ENCODE peak calls at places on chromosomes 16 and 17, in seven cellular contexts. E is IMR-90, N is A549, S is H1, I is K562, W is GM12878, A is HepG2. Z is an unnamed sample.

GRCh38 chr17:16941643-16942042 is 30.3 kb downstream of the TNFRSF13B start:
- DNase-seq in W (no peak), E (peak), A (no peak), N (no peak), I (no peak), S (no peak), Z (no peak)

GRCh38 chr17:32861979-32862378 is 14.9 kb downstream of the MYO1D start:
- DNase-seq in E (no peak), N (no peak), W (no peak), I (no peak), S (no peak), A (no peak), Z (no peak)

GRCh38 chr16:19532601-19533000 is 8.9 kb downstream of the CCP110 start:
- DNase-seq in I (no peak), A (no peak), N (no peak), W (no peak), S (no peak), E (no peak), Z (no peak)

GRCh38 chr17:7405413-7405881 is 1.6 kb upstream of the TMEM256 start:
- DNase-seq in E (no peak), N (no peak), A (no peak), W (no peak), S (no peak), I (peak), Z (no peak)

GRCh38 chr16:23174622-23175021 is 7.9 kb upstream of the SCNN1G start:
- DNase-seq in E (peak), A (no peak), N (no peak), W (no peak), S (no peak), I (no peak), Z (no peak)

GRCh38 chr16:50828164-50828702 is 86.3 kb downstream of the CYLD start:
- DNase-seq in I (no peak), E (no peak), A (no peak), S (no peak), W (no peak), N (no peak), Z (no peak)

GRCh38 chr17:55641559-55642160 is 81.0 kb downstream of the TMEM100 start:
- DNase-seq in E (peak), W (no peak), S (peak), I (peak), N (peak), A (peak), Z (peak)

GRCh38 chr16:57608462-57609113 is 19.8 kb upstream of the ADGRG1 start:
- DNase-seq in W (no peak), A (no peak), E (no peak), N (no peak), I (no peak), S (no peak), Z (no peak)

GRCh38 chr17:73646409-73647305 is 2.4 kb upstream of the SDK2 start:
- DNase-seq in S (no peak), I (no peak), W (no peak), N (peak), A (peak), E (no peak), Z (no peak)

GRCh38 chr16:30416047-30416603 is 8.7 kb downstream of the ZNF771 start:
- DNase-seq in S (no peak), I (no peak), E (no peak), A (no peak), W (no peak), N (no peak), Z (no peak)

GRCh38 chr16:5024632-5025031 is 9.1 kb downstream of the NAGPA start:
- DNase-seq in A (no peak), N (peak), I (no peak), S (no peak), W (no peak), E (no peak), Z (peak)

GRCh38 chr17:77694391-77695363 is 263.8 kb upstream of the TNRC6C start:
- DNase-seq in I (no peak), W (no peak), N (no peak), E (no peak), S (no peak), A (no peak), Z (no peak)

GRCh38 chr17:73647767-73648542 is 3.7 kb upstream of the SDK2 start:
- DNase-seq in I (no peak), E (no peak), S (no peak), N (no peak), W (no peak), A (no peak), Z (no peak)

GRCh38 chr16:79082955-79083354 is 517.6 kb downstream of the MAF start:
- DNase-seq in I (no peak), E (no peak), W (no peak), N (no peak), S (no peak), A (no peak), Z (no peak)

GRCh38 chr16:17578921-17579876 is 108.4 kb upstream of the XYLT1 start:
- DNase-seq in N (peak), S (peak), E (peak), A (peak), I (peak), W (peak), Z (peak)

GRCh38 chr17:80659651-80660050 is 115.0 kb downstream of the RPTOR start:
- DNase-seq in S (no peak), A (no peak), E (no peak), I (no peak), N (no peak), W (no peak), Z (no peak)

GRCh38 chr17:35286120-35286781 is 43.4 kb downstream of the SLFN5 start:
- DNase-seq in E (peak), A (no peak), I (no peak), N (no peak), W (peak), S (no peak), Z (no peak)

GRCh38 chr16:23424292-23424958 is 28.6 kb downstream of the COG7 start:
- DNase-seq in E (peak), I (no peak), N (peak), S (no peak), W (no peak), A (no peak), Z (no peak)

GRCh38 chr16:86222541-86222940 is 287.8 kb upstream of the FOXF1 start:
- DNase-seq in E (peak), W (no peak), A (no peak), I (no peak), N (no peak), S (no peak), Z (no peak)

GRCh38 chr16:48960830-48961229 is 320.8 kb downstream of the CBLN1 start:
- DNase-seq in S (no peak), E (no peak), W (no peak), N (no peak), I (no peak), A (no peak), Z (no peak)

GRCh38 chr17:1109606-1110523 is 69.9 kb downstream of the ABR start:
- DNase-seq in A (peak), S (no peak), I (no peak), E (no peak), N (peak), W (no peak), Z (no peak)

GRCh38 chr16:397135-397661 is at the start of gene NME4:
- DNase-seq in S (no peak), A (no peak), W (no peak), E (no peak), I (peak), N (peak), Z (no peak)

GRCh38 chr16:1107731-1108130 is 11.7 kb upstream of the C1QTNF8 start:
- DNase-seq in A (no peak), N (no peak), S (no peak), E (no peak), I (no peak), W (no peak), Z (no peak)

GRCh38 chr17:53496356-53496755 is 326.4 kb upstream of the KIF2B start:
- DNase-seq in E (no peak), W (no peak), A (no peak), S (no peak), I (no peak), N (no peak), Z (no peak)

GRCh38 chr16:1486551-1487390 is 2.0 kb downstream of the PTX4 start:
- DNase-seq in W (no peak), E (no peak), N (no peak), A (no peak), I (no peak), S (no peak), Z (no peak)

GRCh38 chr17:33163827-33164555 is 129.1 kb downstream of the ASIC2 start:
- DNase-seq in A (no peak), S (no peak), N (no peak), E (no peak), W (no peak), I (no peak), Z (no peak)

GRCh38 chr17:73255671-73256181 is 6.0 kb downstream of the CPSF4L start:
- DNase-seq in S (peak), N (peak), A (no peak), W (no peak), I (peak), E (peak), Z (peak)

GRCh38 chr17:43026610-43027009 is 1.6 kb downstream of the RND2 start:
- DNase-seq in N (no peak), S (no peak), E (no peak), W (no peak), A (no peak), I (no peak), Z (no peak)

GRCh38 chr17:79919164-79919585 is 79.9 kb upstream of the CBX4 start:
- DNase-seq in S (no peak), A (no peak), W (no peak), N (peak), I (no peak), E (no peak), Z (no peak)

GRCh38 chr17:81921996-81922565 is 4.1 kb upstream of the SIRT7 start:
- DNase-seq in A (no peak), W (no peak), N (no peak), I (no peak), E (no peak), S (no peak), Z (no peak)

GRCh38 chr17:45265823-45266222 is 3.9 kb upstream of the SPATA32 start:
- DNase-seq in E (peak), A (no peak), I (no peak), N (peak), W (no peak), S (no peak), Z (no peak)

GRCh38 chr17:64520359-64520758 is 13.6 kb downstream of the CEP95 start:
- DNase-seq in I (no peak), N (no peak), S (no peak), A (no peak), W (no peak), E (no peak), Z (no peak)

GRCh38 chr16:3793161-3793576 is 75.8 kb upstream of the TRAP1 start:
- DNase-seq in A (no peak), E (no peak), S (no peak), N (peak), W (no peak), I (no peak), Z (no peak)

GRCh38 chr17:7440113-7440822 is 956 bp downstream of the FGF11 start:
- DNase-seq in I (peak), A (no peak), N (peak), S (no peak), E (no peak), W (no peak), Z (no peak)

GRCh38 chr17:30217746-30218245 is 17.7 kb downstream of the SLC6A4 start:
- DNase-seq in W (no peak), N (no peak), I (no peak), S (no peak), E (no peak), A (no peak), Z (no peak)

GRCh38 chr17:10702574-10702973 is 5.2 kb downstream of the ADPRM start:
- DNase-seq in N (no peak), E (peak), I (no peak), W (no peak), S (no peak), A (no peak), Z (no peak)

DNA sequence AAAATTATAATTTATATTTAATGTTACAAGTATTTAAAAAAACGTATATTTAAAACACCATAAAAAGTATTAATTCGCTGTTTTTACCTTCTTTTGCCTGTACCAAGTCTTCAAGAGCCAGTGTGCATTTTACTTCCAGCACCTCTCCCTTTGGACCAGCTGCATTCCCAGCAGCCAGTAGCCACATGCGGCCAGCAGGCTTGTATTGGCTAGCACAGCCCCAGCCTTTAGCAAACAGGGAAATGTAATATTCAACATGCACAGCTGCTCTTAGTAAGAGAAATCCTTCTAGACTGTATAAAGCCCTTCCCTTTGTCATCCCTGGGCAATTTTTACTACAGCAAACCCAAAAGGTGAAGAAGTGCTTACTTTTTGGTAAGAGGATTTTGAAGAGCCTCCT is 6.6 kb downstream of the DHODH start:
- DNase-seq in W (no peak), E (no peak), S (no peak), I (no peak), A (no peak), N (no peak), Z (no peak)
- TF ChIP-seq CEBPB in W (no peak), E (no peak), S (no peak), I (no peak), A (no peak), N (no peak), Z (no peak)

GRCh38 chr17:67531291-67531690 is 154.2 kb downstream of the PITPNC1 start:
- DNase-seq in S (no peak), E (no peak), N (no peak), W (no peak), I (no peak), A (no peak), Z (no peak)
- TF ChIP-seq CEBPB in S (no peak), E (no peak), N (no peak), W (no peak), I (no peak), A (no peak), Z (no peak)

DNA sequence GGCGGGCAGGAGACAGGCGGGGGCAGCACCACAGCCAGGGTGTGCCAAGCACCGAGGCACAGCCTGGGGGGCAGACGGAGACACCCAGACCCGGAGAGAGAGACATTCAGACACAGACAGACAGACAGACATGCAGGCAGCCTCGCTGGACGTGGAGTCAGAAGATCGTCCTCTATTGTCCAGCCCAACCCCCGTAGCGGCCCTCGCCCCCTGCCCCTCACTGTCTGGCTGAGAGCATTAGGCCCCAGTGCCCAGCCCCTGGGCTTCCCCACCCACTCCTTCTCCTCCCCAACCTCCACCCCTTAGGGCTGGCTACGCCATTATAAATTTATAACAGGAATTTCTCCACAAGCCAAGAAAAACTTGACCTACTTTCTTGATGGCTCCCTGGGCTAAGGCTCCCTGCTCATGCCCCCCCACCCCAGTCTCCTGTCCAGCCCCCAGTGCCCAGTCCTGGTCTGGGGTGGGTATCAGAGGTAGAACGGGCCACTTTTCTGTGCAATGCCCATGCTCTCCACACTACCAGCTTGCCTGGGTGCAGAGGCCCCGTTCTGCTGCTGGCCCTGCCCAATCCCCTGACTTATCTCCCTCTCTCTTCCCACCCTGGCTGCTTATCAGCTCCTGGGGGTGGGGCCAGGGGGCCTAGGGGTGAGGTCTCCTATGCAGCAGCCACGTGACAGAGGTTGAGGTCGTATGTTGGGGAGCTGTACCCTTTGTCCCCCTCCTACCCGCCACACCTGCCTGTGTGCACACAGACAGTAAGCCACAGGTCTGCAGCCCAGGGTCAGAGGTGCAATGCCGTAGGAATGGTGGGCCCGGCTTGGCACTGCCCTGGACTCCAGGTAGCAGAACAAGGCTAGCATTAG is 9.9 kb downstream of the THRA start:
- DNase-seq in S (no peak), I (peak), N (no peak), E (no peak), A (peak), W (no peak), Z (no peak)
- TF ChIP-seq CEBPB in S (no peak), I (no peak), N (no peak), E (no peak), A (no peak), W (no peak), Z (no peak)

GRCh38 chr17:83179811-83180210 is 100.4 kb downstream of the METRNL start:
- DNase-seq in I (no peak), A (no peak), S (no peak), E (no peak), N (no peak), W (no peak), Z (no peak)

GRCh38 chr17:83179378-83179777 is 100.0 kb downstream of the METRNL start:
- DNase-seq in N (no peak), E (no peak), S (no peak), I (no peak), A (no peak), W (no peak), Z (no peak)

GRCh38 chr17:83176956-83177583 is 97.7 kb downstream of the METRNL start:
- DNase-seq in I (no peak), A (no peak), E (no peak), N (no peak), S (no peak), W (no peak), Z (no peak)

GRCh38 chr17:83177611-83178532 is 98.5 kb downstream of the METRNL start:
- DNase-seq in A (no peak), E (no peak), S (no peak), N (no peak), I (no peak), W (no peak), Z (no peak)

GRCh38 chr17:83178533-83179201 is 99.3 kb downstream of the METRNL start:
- DNase-seq in A (no peak), N (no peak), W (no peak), E (no peak), S (no peak), I (no peak), Z (no peak)
- TF ChIP-seq CEBPB in A (no peak), N (no peak), W (no peak), E (no peak), S (no peak), I (no peak), Z (no peak)

GRCh38 chr17:15351487-15351840 is 10.1 kb upstream of the TEKT3 start:
- DNase-seq in W (no peak), A (no peak), E (no peak), S (no peak), N (no peak), I (no peak), Z (no peak)

GRCh38 chr17:15354256-15354655 is 12.9 kb upstream of the TEKT3 start:
- DNase-seq in I (no peak), S (no peak), W (no peak), E (no peak), N (no peak), A (peak), Z (no peak)

GRCh38 chr17:15349119-15349518 is 7.7 kb upstream of the TEKT3 start:
- DNase-seq in E (no peak), S (no peak), A (no peak), N (no peak), I (no peak), W (no peak), Z (no peak)

GRCh38 chr17:15350777-15351486 is 9.5 kb upstream of the TEKT3 start:
- DNase-seq in W (no peak), S (no peak), N (no peak), A (no peak), I (no peak), E (no peak), Z (no peak)

DNA sequence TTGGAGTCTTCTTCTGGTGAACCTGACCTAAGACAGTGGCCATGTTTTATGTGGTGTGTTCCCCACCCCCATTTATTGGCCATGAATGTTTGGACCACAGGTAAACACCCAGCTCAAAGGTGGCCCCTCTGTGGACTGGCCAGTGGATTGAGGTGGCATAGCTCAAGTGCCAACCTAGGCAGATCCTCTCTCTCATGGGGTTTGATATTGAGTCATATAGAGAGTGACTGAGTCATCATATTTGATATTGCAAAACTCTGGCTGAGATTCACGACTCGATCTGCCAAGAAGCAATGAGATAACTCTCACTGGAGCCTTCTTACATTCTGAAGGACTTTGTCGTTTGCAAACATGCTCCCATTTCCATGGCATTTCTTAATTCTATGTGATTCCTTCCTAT is 10.5 kb upstream of the TEKT3 start:
- DNase-seq in I (no peak), S (no peak), N (peak), E (peak), A (no peak), W (no peak), Z (no peak)
- TF ChIP-seq CEBPB in I (no peak), S (no peak), N (peak), E (peak), A (no peak), W (no peak), Z (peak)